ENCODE peak calls at places on chromosomes 12 and 14, in seven cellular contexts. B, F, G, L, C, J and S are unnamed samples. For H3K4me1, the result is how much of the 10 kb centered on the place peaks cover.

GRCh38 chr12:132522586-132523380 is 32.8 kb downstream of the FBRSL1 start:
- DNase-seq in B (no peak), F (no peak), G (no peak), L (no peak), C (no peak), J (no peak), S (no peak)

GRCh38 chr12:52667509-52667908 is 12.7 kb downstream of the KRT1 start:
- DNase-seq in B (no peak), F (no peak), G (no peak), L (peak), C (no peak), J (no peak), S (no peak)

GRCh38 chr12:28242129-28242887 is 52.1 kb downstream of the CCDC91 start:
- DNase-seq in B (no peak), F (no peak), G (no peak), L (peak), C (no peak), J (no peak), S (no peak)

GRCh38 chr12:130300090-130300489 is 37.6 kb upstream of the PIWIL1 start:
- DNase-seq in B (no peak), F (no peak), G (no peak), L (peak), C (no peak), J (no peak), S (no peak)

GRCh38 chr14:54127526-54127925 is 170.9 kb upstream of the BMP4 start:
- DNase-seq in B (no peak), F (no peak), G (no peak), L (no peak), C (no peak), J (no peak), S (no peak)

GRCh38 chr12:80299976-80300375 is 144.1 kb upstream of the PTPRQ start:
- DNase-seq in B (no peak), F (no peak), G (no peak), L (no peak), C (no peak), J (no peak), S (no peak)

GRCh38 chr12:114658002-114658441 is 26.0 kb downstream of the TBX3 start:
- DNase-seq in B (no peak), F (no peak), G (no peak), L (peak), C (no peak), J (no peak), S (no peak)

GRCh38 chr12:124761876-124762275 is 101.8 kb downstream of the SCARB1 start:
- DNase-seq in B (no peak), F (peak), G (no peak), L (no peak), C (no peak), J (peak), S (no peak)

GRCh38 chr14:33165144-33165925 is 226.7 kb downstream of the NPAS3 start:
- DNase-seq in B (no peak), F (no peak), G (no peak), L (no peak), C (no peak), J (no peak), S (no peak)

GRCh38 chr12:29782821-29783772 is 645 bp downstream of the TMTC1 start:
- DNase-seq in B (peak), F (peak), G (peak), L (peak), C (peak), J (peak), S (peak)

GRCh38 chr12:76158518-76159321 is 74.2 kb upstream of the NAP1L1 start:
- DNase-seq in B (no peak), F (no peak), G (peak), L (peak), C (peak), J (no peak), S (peak)

GRCh38 chr14:64729386-64730060 is 25.3 kb downstream of the PLEKHG3 start:
- DNase-seq in B (peak), F (peak), G (no peak), L (peak), C (peak), J (no peak), S (no peak)

GRCh38 chr12:109346920-109347319 is 780 bp upstream of the MYO1H start:
- DNase-seq in B (no peak), F (no peak), G (no peak), L (peak), C (no peak), J (no peak), S (no peak)

GRCh38 chr14:22630486-22630885 is 13.7 kb downstream of the OR6J1 start:
- DNase-seq in B (no peak), F (no peak), G (no peak), L (no peak), C (no peak), J (no peak), S (no peak)

GRCh38 chr14:23571701-23572523 is 4.3 kb upstream of the AP1G2 start:
- DNase-seq in B (no peak), F (no peak), G (peak), L (peak), C (no peak), J (no peak), S (no peak)

GRCh38 chr14:59215353-59215752 is 26.9 kb downstream of the DAAM1 start:
- DNase-seq in B (peak), F (peak), G (peak), L (no peak), C (peak), J (peak), S (peak)

GRCh38 chr12:65741662-65742480 is 82.4 kb upstream of the HMGA2 start:
- DNase-seq in B (no peak), F (peak), G (no peak), L (peak), C (no peak), J (peak), S (no peak)

GRCh38 chr14:99176156-99176945 is 95.6 kb downstream of the BCL11B start:
- DNase-seq in B (no peak), F (no peak), G (peak), L (peak), C (no peak), J (no peak), S (no peak)

GRCh38 chr12:1590083-1590979 is 4.0 kb downstream of the FBXL14 start:
- DNase-seq in B (no peak), F (no peak), G (no peak), L (peak), C (no peak), J (no peak), S (no peak)

GRCh38 chr14:39015964-39016577 is 87.0 kb downstream of the SEC23A start:
- DNase-seq in B (no peak), F (no peak), G (no peak), L (no peak), C (no peak), J (no peak), S (no peak)

GRCh38 chr12:3961573-3961972 is 88.4 kb upstream of the PARP11 start:
- DNase-seq in B (no peak), F (no peak), G (no peak), L (no peak), C (no peak), J (no peak), S (no peak)

GRCh38 chr12:3967556-3968160 is 94.5 kb upstream of the PARP11 start:
- DNase-seq in B (no peak), F (no peak), G (no peak), L (peak), C (no peak), J (no peak), S (no peak)

GRCh38 chr12:3962661-3963483 is 89.7 kb upstream of the PARP11 start:
- DNase-seq in B (peak), F (no peak), G (no peak), L (peak), C (no peak), J (no peak), S (no peak)

GRCh38 chr12:3965096-3965495 is 91.9 kb upstream of the PARP11 start:
- DNase-seq in B (no peak), F (no peak), G (no peak), L (no peak), C (no peak), J (no peak), S (no peak)

GRCh38 chr12:3964404-3964803 is 91.2 kb upstream of the PARP11 start:
- DNase-seq in B (no peak), F (no peak), G (no peak), L (peak), C (no peak), J (no peak), S (no peak)
- TF ChIP-seq CTCF in B (no peak), F (peak), G (no peak), L (peak), C (no peak), J (no peak), S (peak)

GRCh38 chr14:82776958-82777357 is 1243.3 kb upstream of the SEL1L start:
- DNase-seq in B (no peak), F (no peak), G (no peak), L (no peak), C (no peak), J (no peak), S (no peak)
- H3K4me3 ChIP-seq in B (no peak), F (no peak), G (no peak), L (no peak), C (no peak), J (no peak), S (no peak)

GRCh38 chr14:68747366-68747765 is 45.5 kb downstream of the ZFP36L1 start:
- DNase-seq in B (no peak), F (no peak), G (no peak), L (no peak), C (no peak), J (no peak), S (no peak)

GRCh38 chr14:68744613-68745012 is 48.3 kb downstream of the ZFP36L1 start:
- DNase-seq in B (no peak), F (no peak), G (no peak), L (no peak), C (no peak), J (no peak), S (no peak)

GRCh38 chr14:68749487-68750475 is 43.1 kb downstream of the ZFP36L1 start:
- DNase-seq in B (no peak), F (no peak), G (peak), L (no peak), C (no peak), J (no peak), S (no peak)

GRCh38 chr14:68748260-68748659 is 44.6 kb downstream of the ZFP36L1 start:
- DNase-seq in B (no peak), F (no peak), G (no peak), L (no peak), C (no peak), J (no peak), S (no peak)

GRCh38 chr14:68748691-68749090 is 44.2 kb downstream of the ZFP36L1 start:
- DNase-seq in B (no peak), F (no peak), G (no peak), L (no peak), C (no peak), J (no peak), S (no peak)
- H3K4me1 ChIP-seq in B (under half), F (under half), G (under half), L (under half), C (under half), J (under half), S (under half)

GRCh38 chr12:78580296-78580695 is 284.3 kb upstream of the SYT1 start:
- DNase-seq in B (no peak), F (no peak), G (no peak), L (no peak), C (no peak), J (no peak), S (no peak)

GRCh38 chr12:78586790-78587189 is 277.8 kb upstream of the SYT1 start:
- DNase-seq in B (no peak), F (no peak), G (no peak), L (no peak), C (no peak), J (no peak), S (no peak)

GRCh38 chr12:78585132-78585531 is 279.4 kb upstream of the SYT1 start:
- DNase-seq in B (no peak), F (no peak), G (no peak), L (no peak), C (no peak), J (no peak), S (no peak)

GRCh38 chr12:78584695-78585094 is 279.9 kb upstream of the SYT1 start:
- DNase-seq in B (no peak), F (no peak), G (no peak), L (peak), C (no peak), J (no peak), S (no peak)
- TF ChIP-seq CTCF in B (no peak), F (no peak), G (no peak), L (peak), C (no peak), J (no peak), S (no peak)

GRCh38 chr12:40226652-40227051 is 1.9 kb downstream of the LRRK2 start:
- DNase-seq in B (no peak), F (no peak), G (peak), L (no peak), C (peak), J (peak), S (peak)
- H3K4me3 ChIP-seq in B (no peak), F (peak), G (peak), L (no peak), C (peak), J (peak), S (peak)

GRCh38 chr12:11725616-11726015 is 76.1 kb downstream of the ETV6 start:
- DNase-seq in B (no peak), F (no peak), G (no peak), L (no peak), C (no peak), J (no peak), S (no peak)
- H3K4me1 ChIP-seq in B (under half), F (under half), G (under half), L (under half), C (under half), J (under half), S (under half)

GRCh38 chr12:53929527-53929926 is 9.1 kb upstream of the HOXC13 start:
- DNase-seq in B (no peak), F (no peak), G (no peak), L (no peak), C (no peak), J (no peak), S (no peak)

GRCh38 chr12:53930591-53931255 is 7.9 kb upstream of the HOXC13 start:
- DNase-seq in B (no peak), F (no peak), G (no peak), L (peak), C (no peak), J (no peak), S (no peak)

GRCh38 chr12:53927220-53928029 is 11.2 kb upstream of the HOXC13 start:
- DNase-seq in B (no peak), F (no peak), G (no peak), L (peak), C (peak), J (no peak), S (no peak)

GRCh38 chr12:53928054-53928879 is 10.4 kb upstream of the HOXC13 start:
- DNase-seq in B (no peak), F (no peak), G (no peak), L (peak), C (peak), J (no peak), S (no peak)

DNA sequence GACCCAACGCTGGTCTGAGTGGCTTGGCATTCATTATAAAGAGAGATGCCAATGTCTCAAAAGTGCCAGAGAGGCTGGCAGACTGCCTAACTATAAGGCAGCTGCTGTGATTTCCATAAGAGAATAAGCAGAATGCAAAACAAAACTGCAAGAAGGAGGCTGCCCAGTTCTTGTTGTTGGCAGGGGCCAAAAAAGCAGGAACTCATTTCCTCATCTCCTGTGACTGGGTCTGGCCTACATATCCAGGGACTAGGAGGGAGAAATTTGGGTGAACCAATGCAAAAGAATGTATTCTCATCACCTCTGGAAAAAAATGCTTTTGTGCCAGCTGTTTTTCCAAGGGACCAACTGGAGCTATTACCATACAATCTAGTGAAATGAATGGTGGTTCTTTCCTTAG is 13.6 kb upstream of the HOXC13 start:
- DNase-seq in B (no peak), F (no peak), G (no peak), L (no peak), C (no peak), J (no peak), S (no peak)
- TF ChIP-seq CTCF in B (no peak), F (no peak), G (no peak), L (no peak), C (no peak), J (no peak), S (no peak)